ENCODE peak calls at places on chromosomes 11 and 22, in four cellular contexts. F is prostate gland, A is GM12878, K is spleen. N is an unnamed sample.

GRCh38 chr11:57085604-57086003 is 96.1 kb upstream of the LRRC55 start:
- DNase-seq in A (no peak), F (no peak), K (no peak), N (no peak)

GRCh38 chr11:23473782-23474181 is 613.5 kb upstream of the CCDC179 start:
- DNase-seq in K (no peak), F (no peak), A (no peak), N (no peak)

GRCh38 chr22:37303821-37304274 is 21.5 kb downstream of the CYTH4 start:
- DNase-seq in A (no peak), F (no peak), K (no peak), N (no peak)

GRCh38 chr22:27407369-27407985 is 394.1 kb downstream of the MN1 start:
- DNase-seq in A (no peak), F (no peak), K (no peak), N (peak)

GRCh38 chr11:94826415-94826814 is 58.3 kb downstream of the AMOTL1 start:
- DNase-seq in F (no peak), A (no peak), K (no peak), N (peak)

GRCh38 chr11:45799562-45799961 is 5.4 kb upstream of the SLC35C1 start:
- DNase-seq in K (no peak), A (no peak), F (no peak), N (no peak)

GRCh38 chr11:80118071-80118470 is 677.2 kb upstream of the TENM4 start:
- DNase-seq in F (no peak), K (no peak), A (no peak), N (no peak)

GRCh38 chr22:32810241-32811133 is 9.0 kb downstream of the TIMP3 start:
- DNase-seq in F (no peak), A (no peak), K (no peak), N (peak)

GRCh38 chr11:122439911-122440782 is 215.4 kb upstream of the UBASH3B start:
- DNase-seq in A (no peak), K (no peak), F (no peak), N (peak)

GRCh38 chr22:20438678-20439492 is 1.3 kb upstream of the SCARF2 start:
- DNase-seq in F (no peak), K (peak), A (no peak), N (peak)

GRCh38 chr11:110187731-110188130 is 94.5 kb downstream of the ZC3H12C start:
- DNase-seq in A (no peak), F (no peak), K (no peak), N (no peak)

GRCh38 chr22:27545071-27545470 is 256.5 kb downstream of the MN1 start:
- DNase-seq in A (no peak), K (no peak), F (no peak), N (no peak)

GRCh38 chr11:36746886-36747710 is 149.1 kb upstream of the RAG2 start:
- DNase-seq in A (peak), F (peak), K (peak), N (peak)

GRCh38 chr22:50399751-50400331 is 56.7 kb downstream of the PPP6R2 start:
- DNase-seq in A (no peak), F (no peak), K (peak), N (peak)

GRCh38 chr11:29616611-29617010 is 400.2 kb downstream of the KCNA4 start:
- DNase-seq in F (no peak), K (no peak), A (no peak), N (no peak)

GRCh38 chr11:62295504-62295903 is 3.4 kb downstream of the SCGB1D4 start:
- DNase-seq in F (peak), K (no peak), A (no peak), N (peak)

GRCh38 chr11:31050061-31050790 is 319.3 kb downstream of the DCDC1 start:
- DNase-seq in K (no peak), F (no peak), A (no peak), N (no peak)

GRCh38 chr22:48820481-48821345 is 1007.0 kb downstream of the BRD1 start:
- DNase-seq in A (no peak), K (peak), F (no peak), N (peak)

GRCh38 chr11:43410394-43410793 is 51.7 kb downstream of the TTC17 start:
- DNase-seq in A (no peak), F (no peak), K (no peak), N (no peak)

GRCh38 chr11:130112071-130112830 is 42.6 kb downstream of the APLP2 start:
- DNase-seq in F (no peak), K (no peak), A (no peak), N (no peak)

GRCh38 chr11:62980133-62980760 is 4.5 kb downstream of the SLC22A6 start:
- DNase-seq in F (no peak), A (no peak), K (no peak), N (peak)

GRCh38 chr22:23608583-23608982 is 23.5 kb downstream of the DRICH1 start:
- DNase-seq in F (no peak), K (no peak), A (no peak), N (peak)

GRCh38 chr22:46561435-46561905 is 24.1 kb upstream of the CELSR1 start:
- DNase-seq in A (peak), K (peak), F (no peak), N (peak)

GRCh38 chr11:46348986-46349401 is 1.7 kb downstream of the DGKZ start:
- DNase-seq in K (peak), F (no peak), A (no peak), N (no peak)

GRCh38 chr22:38657248-38657909 is 941 bp downstream of the CBY1 start:
- DNase-seq in A (no peak), F (no peak), K (peak), N (peak)

GRCh38 chr11:6473481-6474422 is at the start of gene TRIM3:
- DNase-seq in F (peak), K (peak), A (no peak), N (peak)

GRCh38 chr11:120121336-120121735 is 16.6 kb downstream of the TRIM29 start:
- DNase-seq in F (no peak), A (no peak), K (no peak), N (no peak)
- TF ChIP-seq POLR2AphosphoS5 in F (no peak), A (no peak), K (no peak), N (no peak)

GRCh38 chr11:105046898-105047579 is 1.9 kb upstream of the CARD16 start:
- DNase-seq in A (no peak), F (peak), K (no peak), N (peak)
- TF ChIP-seq POLR2AphosphoS5 in A (no peak), F (peak), K (no peak), N (no peak)

GRCh38 chr11:26102325-26102724 is 229.6 kb upstream of the ANO3 start:
- DNase-seq in A (no peak), F (no peak), K (no peak), N (no peak)
- TF ChIP-seq POLR2AphosphoS5 in A (no peak), F (no peak), K (no peak), N (no peak)

DNA sequence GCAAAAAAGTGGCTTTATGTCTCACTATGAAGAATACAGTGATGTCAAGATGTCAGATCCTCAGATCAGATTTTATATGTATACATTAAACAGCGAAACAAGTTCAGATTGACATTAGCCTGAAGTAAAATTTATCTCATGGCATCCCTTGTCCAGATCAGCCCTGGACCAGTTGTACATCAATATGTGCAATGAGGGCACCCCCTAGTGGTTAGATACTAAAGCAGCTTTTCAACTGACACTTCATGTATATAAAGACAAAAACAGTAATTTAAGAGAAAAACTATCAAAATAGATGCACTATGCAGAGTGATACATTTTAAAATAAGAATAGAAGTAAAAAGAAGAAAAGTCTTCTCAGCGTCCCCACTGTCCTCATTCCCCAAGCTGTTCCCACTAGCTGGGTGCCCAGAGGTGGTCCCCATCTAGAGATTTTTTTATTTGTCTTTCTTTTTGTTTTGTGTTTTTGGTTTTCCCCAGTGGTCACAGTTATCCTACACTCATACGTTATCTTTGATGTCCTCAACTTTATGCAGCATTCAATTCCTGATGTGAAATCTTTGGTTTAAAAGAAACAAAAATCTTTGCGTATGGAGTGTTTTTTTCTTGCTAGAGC is 2193.4 kb upstream of the RAG2 start:
- DNase-seq in F (peak), K (no peak), A (no peak), N (peak)
- TF ChIP-seq POLR2AphosphoS5 in F (no peak), K (no peak), A (no peak), N (no peak)

DNA sequence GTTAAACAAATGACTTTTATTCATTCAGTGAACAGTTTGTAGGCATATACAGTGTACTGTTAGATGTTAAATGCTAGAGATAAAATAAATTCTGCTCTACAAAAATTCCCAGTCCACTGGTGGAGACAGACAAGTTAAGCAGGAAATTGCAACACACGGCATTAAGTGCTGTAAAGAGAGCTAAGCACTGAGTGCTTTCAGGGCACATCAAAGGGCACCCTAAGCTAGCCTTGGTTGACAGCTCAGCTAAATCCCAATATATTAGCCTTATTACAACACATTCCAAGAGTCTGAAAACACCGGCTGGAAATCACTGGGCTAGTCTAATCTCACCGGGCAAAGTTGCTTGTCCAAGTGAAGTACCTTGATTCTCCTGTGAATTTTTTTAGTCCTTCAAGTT is 55.1 kb downstream of the NOX4 start:
- DNase-seq in F (no peak), A (no peak), K (no peak), N (no peak)
- TF ChIP-seq POLR2AphosphoS5 in F (no peak), A (no peak), K (no peak), N (no peak)

GRCh38 chr11:33912405-33913361 is 20.8 kb upstream of the LMO2 start:
- DNase-seq in K (peak), A (peak), F (no peak), N (no peak)
- TF ChIP-seq POLR2AphosphoS5 in K (peak), A (peak), F (no peak), N (no peak)

GRCh38 chr22:31344369-31345330 is 1.5 kb downstream of the PATZ1 start:
- DNase-seq in F (peak), K (peak), A (no peak), N (peak)
- TF ChIP-seq POLR2AphosphoS5 in F (no peak), K (peak), A (peak), N (no peak)

GRCh38 chr11:68589817-68590216 is 94.5 kb upstream of the GAL start:
- DNase-seq in A (no peak), F (no peak), K (no peak), N (no peak)
- TF ChIP-seq POLR2AphosphoS5 in A (no peak), F (no peak), K (no peak), N (no peak)

GRCh38 chr22:40709752-40710413 is 30.6 kb downstream of the MCHR1 start:
- DNase-seq in F (no peak), K (no peak), A (no peak), N (peak)

GRCh38 chr22:40716116-40716515 is 36.8 kb downstream of the MCHR1 start:
- DNase-seq in A (no peak), F (no peak), K (no peak), N (no peak)

GRCh38 chr22:40712311-40712710 is 33.0 kb downstream of the MCHR1 start:
- DNase-seq in F (no peak), A (no peak), K (no peak), N (no peak)

GRCh38 chr22:40718250-40719204 is 39.2 kb downstream of the MCHR1 start:
- DNase-seq in F (no peak), K (no peak), A (no peak), N (no peak)

GRCh38 chr22:40714514-40714966 is 35.3 kb downstream of the MCHR1 start:
- DNase-seq in F (no peak), A (no peak), K (no peak), N (peak)
- TF ChIP-seq POLR2AphosphoS5 in F (peak), A (no peak), K (no peak), N (no peak)